ENCODE peak calls at places on chromosome 1, in six cellular contexts. P, U, Z, O, H and K are unnamed samples. For H3K9me3, the result is how much of the 10 kb centered on the place peaks cover.

GRCh38 chr1:164651378-164651951 is 92.5 kb downstream of the PBX1 start:
- DNase-seq in U (no peak), H (no peak), O (no peak), Z (no peak), P (peak), K (no peak)

GRCh38 chr1:109659997-109660755 is 4.3 kb downstream of the GSTM4 start:
- DNase-seq in O (no peak), P (no peak), Z (no peak), H (no peak), U (no peak), K (no peak)

GRCh38 chr1:154350383-154350782 is 25.1 kb downstream of the ATP8B2 start:
- DNase-seq in Z (peak), H (no peak), P (no peak), O (no peak), U (no peak), K (no peak)

GRCh38 chr1:23719162-23719820 is 24.0 kb upstream of the ELOA start:
- DNase-seq in U (no peak), P (no peak), H (peak), O (peak), Z (no peak), K (no peak)

GRCh38 chr1:119667176-119667575 is 19.1 kb upstream of the ZNF697 start:
- DNase-seq in Z (no peak), H (no peak), P (no peak), O (no peak), U (no peak), K (no peak)

GRCh38 chr1:15850450-15851079 is 3.1 kb downstream of the SPEN start:
- DNase-seq in P (no peak), H (no peak), U (no peak), Z (no peak), O (no peak), K (no peak)

GRCh38 chr1:6967431-6968079 is 182.3 kb downstream of the CAMTA1 start:
- DNase-seq in U (no peak), H (no peak), O (no peak), P (no peak), Z (no peak), K (no peak)

GRCh38 chr1:40185951-40186864 is 25.0 kb downstream of the RLF start:
- DNase-seq in H (no peak), O (peak), U (no peak), P (no peak), Z (no peak), K (no peak)

GRCh38 chr1:82979593-82980230 is 1019.2 kb downstream of the TTLL7 start:
- DNase-seq in U (no peak), P (no peak), H (no peak), O (no peak), Z (no peak), K (no peak)

GRCh38 chr1:77832889-77833288 is 53.4 kb downstream of the MIGA1 start:
- DNase-seq in H (no peak), O (peak), P (no peak), Z (no peak), U (no peak), K (no peak)

GRCh38 chr1:18256318-18257235 is 149.0 kb downstream of the IGSF21 start:
- DNase-seq in H (no peak), U (no peak), P (no peak), O (peak), Z (peak), K (peak)

GRCh38 chr1:34685225-34685624 is 69.6 kb upstream of the GJB5 start:
- DNase-seq in P (no peak), U (no peak), O (no peak), H (no peak), Z (no peak), K (no peak)

GRCh38 chr1:34681481-34682451 is 73.1 kb upstream of the GJB5 start:
- DNase-seq in Z (peak), U (no peak), H (no peak), P (no peak), O (peak), K (no peak)

GRCh38 chr1:34682452-34683223 is 72.2 kb upstream of the GJB5 start:
- DNase-seq in Z (no peak), H (no peak), P (no peak), O (no peak), U (no peak), K (no peak)

GRCh38 chr1:34684246-34684645 is 70.6 kb upstream of the GJB5 start:
- DNase-seq in P (no peak), Z (peak), U (no peak), O (no peak), H (no peak), K (no peak)

DNA sequence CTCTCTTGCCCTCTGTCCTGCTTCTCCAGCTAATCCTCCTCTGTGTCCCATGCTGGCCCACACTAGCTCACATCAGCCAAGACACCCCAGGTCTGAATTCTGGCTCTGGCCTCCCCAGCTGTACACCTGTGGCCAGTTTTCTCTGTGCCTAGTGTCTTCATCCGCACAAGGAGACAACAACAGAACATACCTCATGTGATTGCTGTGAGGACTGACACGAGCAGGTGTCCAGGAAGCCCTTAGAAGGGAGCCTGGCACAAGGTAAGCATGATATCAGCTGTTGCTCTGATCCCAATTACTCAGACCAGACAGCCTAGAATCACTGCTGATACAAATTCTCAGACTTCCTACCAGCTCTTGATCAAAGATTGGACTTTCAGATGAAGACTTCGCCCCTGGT is 71.2 kb upstream of the GJB5 start:
- DNase-seq in O (no peak), Z (no peak), H (no peak), U (no peak), P (no peak), K (no peak)
- H3K9me3 ChIP-seq in O (under half), Z (under half), H (under half), U (under half), P (under half), K (under half)

GRCh38 chr1:4488018-4488417 is 166.4 kb upstream of the AJAP1 start:
- DNase-seq in H (no peak), U (no peak), O (no peak), P (no peak), Z (no peak), K (no peak)

GRCh38 chr1:4483031-4483625 is 171.3 kb upstream of the AJAP1 start:
- DNase-seq in Z (no peak), H (no peak), O (no peak), P (no peak), U (no peak), K (no peak)

GRCh38 chr1:4485878-4486277 is 168.5 kb upstream of the AJAP1 start:
- DNase-seq in P (no peak), Z (no peak), O (no peak), H (no peak), U (no peak), K (no peak)

GRCh38 chr1:4486408-4487120 is 167.8 kb upstream of the AJAP1 start:
- DNase-seq in P (no peak), Z (no peak), H (no peak), U (no peak), O (no peak), K (no peak)

GRCh38 chr1:4485398-4485797 is 169.0 kb upstream of the AJAP1 start:
- DNase-seq in H (no peak), O (no peak), P (no peak), U (no peak), Z (peak), K (no peak)
- H3K9me3 ChIP-seq in H (under half), O (under half), P (under half), U (under half), Z (under half), K (under half)

GRCh38 chr1:248696261-248696660 is 6.3 kb downstream of the OR14I1 start:
- DNase-seq in Z (no peak), U (no peak), P (no peak), H (no peak), O (no peak), K (no peak)
- H3K9me3 ChIP-seq in Z (half or more), U (under half), P (under half), H (under half), O (under half), K (under half)

DNA sequence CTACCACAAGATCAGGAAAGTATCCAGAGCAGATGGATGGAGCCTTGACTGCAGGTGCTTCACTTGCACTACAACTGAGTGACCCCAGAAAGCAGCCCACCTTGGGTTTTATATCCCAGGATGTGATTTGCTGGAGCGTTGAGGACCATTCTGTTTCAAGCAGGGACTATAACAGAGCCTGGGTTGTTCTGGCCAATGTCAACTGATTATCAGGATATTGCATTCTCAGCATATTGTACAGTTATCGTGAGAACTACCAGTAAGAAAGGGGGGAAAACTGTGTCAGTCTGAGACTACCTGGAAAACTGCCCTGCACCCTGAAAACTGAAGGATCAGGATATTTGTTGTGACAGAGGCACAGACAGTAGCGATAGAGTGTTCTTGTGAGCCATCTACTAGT is 8.0 kb downstream of the ZNF669 start:
- DNase-seq in U (no peak), P (no peak), O (no peak), H (no peak), Z (no peak), K (no peak)
- H3K9me3 ChIP-seq in U (under half), P (under half), O (under half), H (under half), Z (under half), K (half or more)

GRCh38 chr1:4624801-4625200 is 29.6 kb upstream of the AJAP1 start:
- DNase-seq in H (no peak), O (no peak), U (no peak), P (no peak), Z (no peak), K (no peak)

GRCh38 chr1:4626061-4626460 is 28.3 kb upstream of the AJAP1 start:
- DNase-seq in O (no peak), H (no peak), Z (no peak), P (no peak), U (no peak), K (no peak)

GRCh38 chr1:4627353-4627752 is 27.1 kb upstream of the AJAP1 start:
- DNase-seq in H (no peak), P (no peak), U (no peak), O (no peak), Z (peak), K (no peak)

GRCh38 chr1:4628992-4629391 is 25.4 kb upstream of the AJAP1 start:
- DNase-seq in O (no peak), Z (no peak), P (no peak), H (no peak), U (no peak), K (no peak)

DNA sequence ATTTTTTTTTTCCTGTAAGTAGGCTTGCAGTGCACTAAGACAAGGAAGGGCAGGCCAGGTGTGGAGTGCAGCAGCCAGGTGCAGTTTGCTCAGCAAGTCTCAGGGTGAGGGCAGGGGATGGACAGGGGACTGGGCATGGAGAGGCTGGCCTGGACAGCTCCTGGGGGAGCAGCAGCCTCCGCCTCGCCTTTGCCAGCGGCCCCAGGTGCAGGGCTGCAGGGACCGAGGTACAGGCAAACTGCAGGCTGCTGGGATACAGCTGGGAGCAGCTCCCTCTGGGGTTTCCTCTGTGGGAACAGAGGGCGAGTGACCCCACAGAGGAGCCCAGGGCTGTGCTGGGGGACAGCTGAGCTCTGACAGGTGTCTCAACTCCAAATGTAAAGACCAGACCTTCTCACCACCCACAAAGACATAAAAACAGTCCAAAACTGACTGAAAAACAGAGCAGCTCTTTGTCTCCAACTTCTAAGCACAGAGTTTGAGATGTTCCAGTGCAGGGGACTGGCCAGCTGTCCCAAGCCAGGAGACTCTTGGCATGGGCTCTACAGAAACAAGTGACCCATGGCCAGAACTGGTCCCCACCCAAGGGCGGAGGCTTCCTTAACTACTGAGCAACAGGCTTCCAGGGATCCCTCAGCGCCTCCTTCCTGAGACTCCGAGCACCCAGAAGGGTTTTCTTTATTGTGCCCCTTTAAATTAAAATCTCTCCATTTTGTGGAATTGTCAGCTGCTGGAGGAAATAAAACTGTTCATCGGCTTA is 27.7 kb upstream of the AJAP1 start:
- DNase-seq in P (no peak), H (peak), U (no peak), O (no peak), Z (no peak), K (peak)
- H3K9me3 ChIP-seq in P (under half), H (under half), U (under half), O (under half), Z (under half), K (under half)